ENCODE peak calls at places on chromosomes 6 and 20, in eight cellular contexts. O is Panc1, L is NAMALWA, S is GM04504, M is psoas muscle, D is Daoy, R is cerebellar nuclear complex, F is ureter. N is an unnamed sample.

GRCh38 chr20:17680128-17680835 is 1.8 kb downstream of the RRBP1 start:
- DNase-seq in O (peak), L (no peak), S (peak), M (peak), D (peak), R (no peak), F (peak), N (no peak)

GRCh38 chr6:54003316-54003715 is 107.9 kb upstream of the MLIP start:
- DNase-seq in O (no peak), L (no peak), S (no peak), M (no peak), D (no peak), R (no peak), F (no peak), N (no peak)

GRCh38 chr6:3022765-3023662 is 23.3 kb downstream of the NQO2 start:
- DNase-seq in O (no peak), L (no peak), S (no peak), M (peak), D (peak), R (no peak), F (peak), N (no peak)

GRCh38 chr20:20665200-20665599 is 47.2 kb downstream of the RALGAPA2 start:
- DNase-seq in O (no peak), L (no peak), S (no peak), M (no peak), D (no peak), R (no peak), F (no peak), N (no peak)

GRCh38 chr6:320351-321157 is 28.3 kb downstream of the DUSP22 start:
- DNase-seq in O (no peak), L (no peak), S (no peak), M (no peak), D (no peak), R (no peak), F (no peak), N (no peak)

GRCh38 chr20:45890077-45890996 is 671 bp downstream of the NEURL2 start:
- DNase-seq in O (no peak), L (no peak), S (peak), M (peak), D (peak), R (peak), F (peak), N (no peak)

GRCh38 chr6:100460650-100461204 is 4.0 kb downstream of the SIM1 start:
- DNase-seq in O (no peak), L (peak), S (no peak), M (no peak), D (peak), R (no peak), F (no peak), N (no peak)

GRCh38 chr6:79410806-79411205 is 126.4 kb downstream of the LCA5 start:
- DNase-seq in O (no peak), L (no peak), S (no peak), M (no peak), D (no peak), R (no peak), F (no peak), N (no peak)

GRCh38 chr6:144219056-144219685 is 66.0 kb upstream of the UTRN start:
- DNase-seq in O (no peak), L (peak), S (peak), M (no peak), D (peak), R (no peak), F (no peak), N (no peak)

GRCh38 chr20:64011366-64011779 is 24.6 kb upstream of the C20orf204 start:
- DNase-seq in O (no peak), L (no peak), S (no peak), M (no peak), D (no peak), R (no peak), F (no peak), N (no peak)

GRCh38 chr6:83462524-83462923 is 31.7 kb upstream of the ME1 start:
- DNase-seq in O (no peak), L (no peak), S (no peak), M (no peak), D (no peak), R (no peak), F (no peak), N (no peak)

GRCh38 chr6:151379933-151380847 is 11.2 kb downstream of the ZBTB2 start:
- DNase-seq in O (no peak), L (no peak), S (no peak), M (peak), D (no peak), R (no peak), F (no peak), N (no peak)

GRCh38 chr6:41801380-41801779 is 13.9 kb downstream of the TOMM6 start:
- DNase-seq in O (no peak), L (peak), S (no peak), M (no peak), D (no peak), R (no peak), F (no peak), N (no peak)

GRCh38 chr20:63653974-63654680 is 903 bp upstream of the STMN3 start:
- DNase-seq in O (no peak), L (no peak), S (no peak), M (no peak), D (no peak), R (no peak), F (no peak), N (no peak)

GRCh38 chr20:44736170-44737021 is 9.3 kb upstream of the KCNK15 start:
- DNase-seq in O (no peak), L (peak), S (peak), M (no peak), D (peak), R (no peak), F (no peak), N (no peak)

GRCh38 chr6:46062312-46062711 is 46.7 kb upstream of the CLIC5 start:
- DNase-seq in O (no peak), L (no peak), S (no peak), M (no peak), D (peak), R (no peak), F (no peak), N (no peak)

GRCh38 chr6:157436200-157436943 is 55.4 kb downstream of the ZDHHC14 start:
- DNase-seq in O (no peak), L (no peak), S (no peak), M (no peak), D (no peak), R (no peak), F (no peak), N (no peak)

GRCh38 chr6:20644667-20645370 is 110.6 kb downstream of the CDKAL1 start:
- DNase-seq in O (no peak), L (no peak), S (no peak), M (no peak), D (no peak), R (no peak), F (no peak), N (no peak)

GRCh38 chr6:70062010-70062409 is 195.7 kb downstream of the COL19A1 start:
- DNase-seq in O (no peak), L (no peak), S (no peak), M (no peak), D (no peak), R (no peak), F (no peak), N (no peak)

GRCh38 chr20:44733341-44734069 is 12.2 kb upstream of the KCNK15 start:
- DNase-seq in O (peak), L (peak), S (no peak), M (peak), D (peak), R (no peak), F (peak), N (no peak)

GRCh38 chr6:108157234-108157971 is 8.4 kb upstream of the NR2E1 start:
- DNase-seq in O (no peak), L (peak), S (no peak), M (no peak), D (no peak), R (no peak), F (no peak), N (no peak)

GRCh38 chr6:7542878-7543394 is 1.5 kb downstream of the DSP start:
- DNase-seq in O (no peak), L (no peak), S (no peak), M (peak), D (peak), R (no peak), F (peak), N (peak)

GRCh38 chr6:20704325-20704724 is 170.1 kb downstream of the CDKAL1 start:
- DNase-seq in O (no peak), L (no peak), S (no peak), M (no peak), D (no peak), R (no peak), F (no peak), N (no peak)

GRCh38 chr20:43331911-43332310 is 125.8 kb upstream of the SRSF6 start:
- DNase-seq in O (no peak), L (no peak), S (no peak), M (peak), D (no peak), R (no peak), F (no peak), N (no peak)

GRCh38 chr6:88494401-88495140 is 328.4 kb upstream of the CNR1 start:
- DNase-seq in O (no peak), L (peak), S (no peak), M (no peak), D (no peak), R (no peak), F (no peak), N (no peak)

GRCh38 chr20:428658-429200 is 20.6 kb downstream of the RBCK1 start:
- DNase-seq in O (no peak), L (no peak), S (no peak), M (no peak), D (no peak), R (no peak), F (no peak), N (no peak)

N was measured in NCI-H1048.